ENCODE peak calls at places on chromosomes 1 and 21, in four cellular contexts. I, A, F and V are unnamed samples.

GRCh38 chr1:32877211-32878110 is 6.7 kb upstream of the FNDC5 start:
- DNase-seq in F (no peak), I (no peak), A (peak), V (peak)

GRCh38 chr1:64906447-64906846 is 59.9 kb downstream of the JAK1 start:
- DNase-seq in I (peak), A (no peak), F (no peak), V (no peak)

GRCh38 chr1:19825298-19825697 is 10.2 kb upstream of the RNF186 start:
- DNase-seq in A (no peak), I (no peak), F (no peak), V (no peak)

GRCh38 chr1:3598051-3598471 is 13.2 kb downstream of the MEGF6 start:
- DNase-seq in F (no peak), A (peak), I (peak), V (no peak)

GRCh38 chr1:65681101-65681500 is 111.6 kb upstream of the PDE4B start:
- DNase-seq in A (no peak), F (no peak), I (peak), V (no peak)

GRCh38 chr1:51570063-51570720 is 46.7 kb upstream of the OSBPL9 start:
- DNase-seq in I (no peak), A (no peak), F (no peak), V (no peak)

GRCh38 chr1:222749927-222750326 is 12.9 kb downstream of the FAM177B start:
- DNase-seq in I (no peak), A (no peak), F (no peak), V (no peak)

GRCh38 chr1:150976879-150977694 is 2.5 kb upstream of the CERS2 start:
- DNase-seq in I (no peak), A (peak), F (peak), V (peak)

GRCh38 chr1:181587870-181588438 is 104.6 kb downstream of the CACNA1E start:
- DNase-seq in A (no peak), F (no peak), I (no peak), V (no peak)

GRCh38 chr1:5971471-5972197 is 20.6 kb downstream of the NPHP4 start:
- DNase-seq in F (no peak), A (no peak), I (no peak), V (no peak)

GRCh38 chr1:10101929-10102328 is 69.2 kb downstream of the UBE4B start:
- DNase-seq in I (peak), A (no peak), F (no peak), V (no peak)

GRCh38 chr1:215045647-215046308 is 36.8 kb upstream of the KCNK2 start:
- DNase-seq in F (no peak), I (peak), A (no peak), V (no peak)

GRCh38 chr1:241600496-241600901 is 39.7 kb downstream of the CHML start:
- DNase-seq in I (peak), A (no peak), F (no peak), V (no peak)

GRCh38 chr21:41585199-41585994 is 77.4 kb upstream of the TMPRSS2 start:
- DNase-seq in A (no peak), I (no peak), F (no peak), V (peak)

DNA sequence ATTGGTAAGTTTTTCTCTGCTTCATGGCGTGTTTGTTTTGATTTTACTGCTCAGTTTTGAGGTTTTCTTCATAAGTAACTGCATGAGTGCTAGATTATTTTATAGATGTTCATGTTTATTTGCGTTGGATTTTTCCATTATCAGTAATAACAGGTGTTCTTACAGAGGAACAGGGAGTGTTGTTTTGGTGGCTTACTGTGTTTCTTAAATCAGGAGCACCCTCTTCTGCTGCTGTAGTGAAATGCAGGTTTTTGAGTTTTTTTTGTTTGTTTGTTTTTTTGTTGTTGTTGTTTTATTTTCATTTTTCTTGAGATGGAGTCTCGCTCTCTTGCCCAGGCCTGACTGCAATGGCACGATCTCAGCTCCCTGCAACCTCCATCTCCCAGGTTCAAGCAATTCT is 32.6 kb downstream of the CTBS start:
- DNase-seq in A (no peak), F (no peak), I (no peak), V (no peak)
- TF ChIP-seq CTCF in A (peak), F (no peak), I (peak), V (no peak)

GRCh38 chr1:14538335-14538734 is 60.1 kb upstream of the KAZN start:
- DNase-seq in F (no peak), A (no peak), I (no peak), V (no peak)
- TF ChIP-seq CTCF in F (no peak), A (no peak), I (peak), V (no peak)

DNA sequence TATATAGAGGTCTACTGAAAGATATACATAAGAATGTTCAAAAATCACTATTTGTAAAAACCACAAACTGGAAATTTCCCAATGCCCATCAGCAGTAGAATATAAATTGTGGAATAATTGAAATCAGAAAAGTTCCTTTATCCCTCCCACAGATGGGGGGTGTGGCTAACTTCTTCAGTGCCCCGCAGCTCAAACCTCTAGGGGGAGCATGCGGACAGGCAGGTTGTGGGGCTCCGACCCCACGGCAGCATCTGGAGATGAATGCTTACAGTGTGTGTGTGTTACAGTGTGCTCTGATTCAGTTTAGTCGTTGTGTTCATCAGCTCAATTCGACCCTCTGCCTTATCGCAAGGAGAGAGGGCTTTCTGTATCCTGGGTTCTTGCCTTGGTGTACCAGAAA is 262.1 kb upstream of the LRRC7 start:
- DNase-seq in A (no peak), I (no peak), F (no peak), V (no peak)
- TF ChIP-seq CTCF in A (no peak), I (peak), F (no peak), V (no peak)

GRCh38 chr21:29335720-29336119 is 37.0 kb downstream of the BACH1 start:
- DNase-seq in F (no peak), I (peak), A (no peak), V (no peak)
- TF ChIP-seq CTCF in F (no peak), I (no peak), A (no peak), V (no peak)

GRCh38 chr21:31570824-31571425 is 88.6 kb upstream of the SOD1 start:
- DNase-seq in I (no peak), F (no peak), A (no peak), V (no peak)

GRCh38 chr21:31564439-31564838 is 95.1 kb upstream of the SOD1 start:
- DNase-seq in A (no peak), F (no peak), I (peak), V (no peak)

GRCh38 chr21:31566611-31567010 is 92.9 kb upstream of the SOD1 start:
- DNase-seq in A (no peak), F (no peak), I (no peak), V (no peak)

GRCh38 chr21:31560479-31560878 is 99.0 kb upstream of the SOD1 start:
- DNase-seq in I (no peak), A (no peak), F (no peak), V (no peak)

DNA sequence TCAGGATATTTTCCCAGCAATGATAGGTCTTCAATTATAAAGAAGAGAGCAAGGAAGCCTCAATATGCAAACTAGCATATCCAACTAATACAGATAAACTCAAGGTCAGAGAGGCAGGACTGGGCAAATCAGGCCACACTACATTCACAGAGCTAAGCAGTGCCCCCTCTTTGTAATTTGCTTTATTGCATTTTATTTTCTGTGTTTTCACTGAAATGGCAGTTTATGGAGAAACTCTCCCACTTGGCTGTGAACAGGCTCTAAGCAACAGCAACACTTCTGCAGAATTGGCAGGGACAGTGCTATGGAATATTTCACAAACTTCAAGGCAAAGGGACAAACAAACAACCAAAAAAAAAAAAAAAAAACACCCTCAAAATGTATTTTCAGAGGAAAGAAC is 93.4 kb upstream of the SOD1 start:
- DNase-seq in I (peak), F (no peak), A (no peak), V (no peak)
- TF ChIP-seq CTCF in I (peak), F (no peak), A (no peak), V (no peak)

GRCh38 chr1:55893155-55893554 is 678.0 kb upstream of the USP24 start:
- DNase-seq in F (no peak), A (no peak), I (peak), V (no peak)
- TF ChIP-seq CTCF in F (no peak), A (peak), I (peak), V (no peak)

GRCh38 chr1:228463559-228464455 is 23.4 kb upstream of the RNF187 start:
- DNase-seq in F (no peak), A (no peak), I (peak), V (no peak)
- TF ChIP-seq CTCF in F (no peak), A (peak), I (no peak), V (no peak)